ENCODE peak calls at places on chromosomes 12 and 14, in six cellular contexts. H, R, V, B, L and X are unnamed samples.

GRCh38 chr14:50037240-50037639 is 79.1 kb downstream of the VCPKMT start:
- DNase-seq in H (no peak), R (no peak), V (no peak), B (no peak), L (no peak), X (no peak)

GRCh38 chr12:126534495-126534894 is 1469.3 kb downstream of the AACS start:
- DNase-seq in H (no peak), R (no peak), V (no peak), B (no peak), L (no peak), X (peak)

GRCh38 chr12:749871-750270 is 2.5 kb upstream of the WNK1 start:
- DNase-seq in H (no peak), R (no peak), V (no peak), B (no peak), L (no peak), X (no peak)

GRCh38 chr14:81625343-81625742 is 91.7 kb upstream of the SEL1L start:
- DNase-seq in H (no peak), R (no peak), V (no peak), B (no peak), L (no peak), X (peak)

GRCh38 chr12:95624544-95624943 is 73.3 kb upstream of the USP44 start:
- DNase-seq in H (peak), R (no peak), V (no peak), B (no peak), L (no peak), X (no peak)

GRCh38 chr14:69093551-69094421 is 59.1 kb downstream of the DCAF5 start:
- DNase-seq in H (peak), R (no peak), V (no peak), B (no peak), L (no peak), X (peak)

GRCh38 chr14:63685401-63685800 is 42.5 kb downstream of the SGPP1 start:
- DNase-seq in H (no peak), R (no peak), V (no peak), B (no peak), L (no peak), X (no peak)

GRCh38 chr12:92465786-92466185 is 237.0 kb upstream of the PLEKHG7 start:
- DNase-seq in H (no peak), R (no peak), V (no peak), B (no peak), L (no peak), X (no peak)

GRCh38 chr14:74425525-74426201 is 347 bp downstream of the SYNDIG1L start:
- DNase-seq in H (no peak), R (peak), V (peak), B (no peak), L (peak), X (peak)

GRCh38 chr12:6773662-6774351 is 1.5 kb downstream of the LAG3 start:
- DNase-seq in H (no peak), R (peak), V (no peak), B (no peak), L (no peak), X (no peak)
- H3K4me3 ChIP-seq in H (no peak), R (peak), V (peak), B (peak), L (peak), X (no peak)

DNA sequence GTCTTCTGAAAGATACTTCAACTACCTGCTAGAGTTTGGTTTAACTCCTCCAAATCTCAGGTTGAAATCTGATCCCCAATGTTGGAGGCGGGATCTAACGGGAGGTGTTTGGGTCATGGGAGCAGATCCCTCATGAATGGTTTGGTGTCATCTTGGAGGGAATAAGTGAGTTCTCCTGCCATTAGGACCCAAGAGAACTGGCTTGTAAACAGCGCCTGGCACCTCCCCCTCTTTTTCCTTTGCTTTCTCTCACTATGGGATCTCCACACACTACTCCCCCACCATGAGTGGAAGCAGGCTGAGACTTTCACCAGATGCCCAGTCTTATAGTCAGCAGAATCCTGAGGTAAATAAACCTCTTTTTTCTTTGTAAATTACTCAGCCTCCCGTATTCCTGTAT is 2.5 kb downstream of the CNIH1 start:
- DNase-seq in H (no peak), R (no peak), V (no peak), B (no peak), L (no peak), X (no peak)
- H3K4me3 ChIP-seq in H (no peak), R (no peak), V (no peak), B (no peak), L (no peak), X (no peak)

GRCh38 chr14:99260652-99261551 is 11.1 kb downstream of the BCL11B start:
- DNase-seq in H (no peak), R (peak), V (no peak), B (no peak), L (no peak), X (no peak)
- H3K4me3 ChIP-seq in H (no peak), R (peak), V (peak), B (no peak), L (peak), X (peak)

GRCh38 chr12:132476038-132476414 is 13.9 kb upstream of the FBRSL1 start:
- DNase-seq in H (no peak), R (no peak), V (no peak), B (no peak), L (no peak), X (no peak)

GRCh38 chr12:132477009-132477702 is 12.8 kb upstream of the FBRSL1 start:
- DNase-seq in H (no peak), R (no peak), V (no peak), B (no peak), L (no peak), X (no peak)

GRCh38 chr12:132474237-132474741 is 15.7 kb upstream of the FBRSL1 start:
- DNase-seq in H (no peak), R (peak), V (no peak), B (no peak), L (peak), X (no peak)

GRCh38 chr12:132476421-132476820 is 13.5 kb upstream of the FBRSL1 start:
- DNase-seq in H (no peak), R (no peak), V (no peak), B (no peak), L (no peak), X (no peak)

GRCh38 chr12:132475304-132476037 is 14.5 kb upstream of the FBRSL1 start:
- DNase-seq in H (no peak), R (peak), V (no peak), B (no peak), L (peak), X (no peak)
- H3K4me3 ChIP-seq in H (no peak), R (peak), V (peak), B (no peak), L (no peak), X (no peak)

GRCh38 chr12:133130038-133130807 is at the start of the genes ZNF10 and ZNF891:
- DNase-seq in H (peak), R (peak), V (peak), B (peak), L (peak), X (peak)

GRCh38 chr12:133120385-133121191 is 9.5 kb downstream of the ZNF891 start:
- DNase-seq in H (peak), R (no peak), V (no peak), B (no peak), L (no peak), X (no peak)

GRCh38 chr12:133129368-133130037 is 571 bp downstream of the ZNF891 start:
- DNase-seq in H (no peak), R (no peak), V (no peak), B (no peak), L (no peak), X (no peak)

GRCh38 chr12:133124674-133125073 is 5.4 kb downstream of the ZNF891 start:
- DNase-seq in H (no peak), R (no peak), V (no peak), B (no peak), L (no peak), X (no peak)
- H3K4me3 ChIP-seq in H (no peak), R (peak), V (no peak), B (no peak), L (no peak), X (no peak)

GRCh38 chr12:119381471-119382235 is 47.1 kb downstream of the CCDC60 start:
- DNase-seq in H (no peak), R (no peak), V (no peak), B (no peak), L (no peak), X (no peak)
- H3K4me3 ChIP-seq in H (no peak), R (no peak), V (no peak), B (no peak), L (no peak), X (no peak)

GRCh38 chr12:94186461-94187237 is 38.3 kb downstream of the PLXNC1 start:
- DNase-seq in H (peak), R (no peak), V (no peak), B (peak), L (no peak), X (peak)
- H3K4me3 ChIP-seq in H (peak), R (no peak), V (no peak), B (peak), L (no peak), X (peak)